ENCODE peak calls at places on chromosomes 5 and 9, in four cellular contexts. One of them, this sample, is unnamed.

GRCh38 chr5:62143268-62144229 is 162.5 kb upstream of the KIF2A start:
- DNase-seq in transverse colon: no peak
- DNase-seq in uterus: no peak
- DNase-seq in gastrocnemius medialis: no peak
- DNase-seq in this sample: peak

GRCh38 chr9:133031496-133031911 is 707 bp downstream of the GTF3C5 start:
- DNase-seq in gastrocnemius medialis: no peak
- DNase-seq in uterus: no peak
- DNase-seq in transverse colon: no peak
- DNase-seq in this sample: no peak

GRCh38 chr5:62460578-62460983 is 48.0 kb downstream of the IPO11 start:
- DNase-seq in transverse colon: no peak
- DNase-seq in gastrocnemius medialis: no peak
- DNase-seq in uterus: no peak
- DNase-seq in this sample: no peak

GRCh38 chr5:17990168-17990567 is 355.9 kb downstream of the TAF11L14 start:
- DNase-seq in gastrocnemius medialis: no peak
- DNase-seq in transverse colon: no peak
- DNase-seq in uterus: no peak
- DNase-seq in this sample: no peak

GRCh38 chr5:179882338-179882737 is 23.7 kb upstream of the MRNIP start:
- DNase-seq in gastrocnemius medialis: no peak
- DNase-seq in uterus: no peak
- DNase-seq in transverse colon: no peak
- DNase-seq in this sample: no peak

GRCh38 chr5:93154551-93154950 is 426.5 kb downstream of the NR2F1-AS1 start:
- DNase-seq in gastrocnemius medialis: no peak
- DNase-seq in uterus: no peak
- DNase-seq in transverse colon: no peak
- DNase-seq in this sample: no peak

GRCh38 chr5:891837-892389 is 688 bp downstream of the BRD9 start:
- DNase-seq in gastrocnemius medialis: no peak
- DNase-seq in transverse colon: peak
- DNase-seq in uterus: no peak
- DNase-seq in this sample: peak

GRCh38 chr5:170077526-170077925 is 28.2 kb upstream of the FOXI1 start:
- DNase-seq in uterus: no peak
- DNase-seq in transverse colon: no peak
- DNase-seq in gastrocnemius medialis: no peak
- DNase-seq in this sample: no peak

GRCh38 chr5:117539692-117540091 is 965.1 kb upstream of the SEMA6A start:
- DNase-seq in gastrocnemius medialis: no peak
- DNase-seq in transverse colon: no peak
- DNase-seq in uterus: no peak
- DNase-seq in this sample: no peak

GRCh38 chr9:81492710-81493447 is 196.5 kb downstream of the TLE1 start:
- DNase-seq in gastrocnemius medialis: no peak
- DNase-seq in uterus: no peak
- DNase-seq in transverse colon: no peak
- DNase-seq in this sample: peak

GRCh38 chr9:93226819-93227218 is 42.9 kb downstream of the WNK2 start:
- DNase-seq in gastrocnemius medialis: no peak
- DNase-seq in transverse colon: peak
- DNase-seq in uterus: no peak
- DNase-seq in this sample: no peak

GRCh38 chr5:16666861-16667481 is 50.2 kb upstream of the RETREG1 start:
- DNase-seq in uterus: no peak
- DNase-seq in gastrocnemius medialis: peak
- DNase-seq in transverse colon: peak
- DNase-seq in this sample: no peak

GRCh38 chr5:120388016-120388781 is 75.9 kb upstream of the PRR16 start:
- DNase-seq in transverse colon: no peak
- DNase-seq in uterus: no peak
- DNase-seq in gastrocnemius medialis: no peak
- DNase-seq in this sample: no peak

GRCh38 chr5:172004824-172005237 is 1.6 kb downstream of the FBXW11 start:
- DNase-seq in uterus: no peak
- DNase-seq in transverse colon: no peak
- DNase-seq in gastrocnemius medialis: no peak
- DNase-seq in this sample: no peak

GRCh38 chr9:96100385-96100978 is 201.5 kb downstream of the HSD17B3 start:
- DNase-seq in transverse colon: no peak
- DNase-seq in gastrocnemius medialis: no peak
- DNase-seq in uterus: no peak
- DNase-seq in this sample: no peak

GRCh38 chr5:9716838-9717281 is 86.7 kb upstream of the TAS2R1 start:
- DNase-seq in gastrocnemius medialis: no peak
- DNase-seq in transverse colon: no peak
- DNase-seq in uterus: no peak
- DNase-seq in this sample: no peak

GRCh38 chr5:143582176-143582575 is 178.7 kb upstream of the NR3C1 start:
- DNase-seq in gastrocnemius medialis: no peak
- DNase-seq in uterus: no peak
- DNase-seq in transverse colon: no peak
- DNase-seq in this sample: no peak

GRCh38 chr5:42583322-42583721 is 160.1 kb downstream of the GHR start:
- DNase-seq in gastrocnemius medialis: peak
- DNase-seq in uterus: peak
- DNase-seq in transverse colon: peak
- DNase-seq in this sample: peak

GRCh38 chr9:133125706-133126696 is 5.0 kb upstream of the RALGDS start:
- DNase-seq in transverse colon: peak
- DNase-seq in gastrocnemius medialis: peak
- DNase-seq in uterus: peak
- DNase-seq in this sample: no peak

GRCh38 chr5:8686707-8687106 is 817.8 kb downstream of the MTRR start:
- DNase-seq in uterus: no peak
- DNase-seq in gastrocnemius medialis: no peak
- DNase-seq in transverse colon: no peak
- DNase-seq in this sample: no peak

GRCh38 chr5:157359350-157359910 is 93.5 kb downstream of the CYFIP2 start:
- DNase-seq in transverse colon: no peak
- DNase-seq in gastrocnemius medialis: no peak
- DNase-seq in uterus: no peak
- DNase-seq in this sample: no peak

GRCh38 chr5:85533324-85533723 is 1084.4 kb upstream of the COX7C start:
- DNase-seq in uterus: no peak
- DNase-seq in gastrocnemius medialis: no peak
- DNase-seq in transverse colon: no peak
- DNase-seq in this sample: no peak

GRCh38 chr9:36319806-36320205 is 61.6 kb upstream of the GNE start:
- DNase-seq in uterus: no peak
- DNase-seq in gastrocnemius medialis: no peak
- DNase-seq in transverse colon: peak
- DNase-seq in this sample: peak

GRCh38 chr5:159174511-159175168 is 34.7 kb downstream of the RNF145 start:
- DNase-seq in gastrocnemius medialis: no peak
- DNase-seq in uterus: no peak
- DNase-seq in transverse colon: no peak
- DNase-seq in this sample: no peak

GRCh38 chr9:35096035-35096849 is at the start of gene PIGO:
- DNase-seq in transverse colon: peak
- DNase-seq in uterus: peak
- DNase-seq in gastrocnemius medialis: peak
- DNase-seq in this sample: peak

GRCh38 chr9:121261107-121261460 is 6.9 kb upstream of the GSN start:
- DNase-seq in transverse colon: no peak
- DNase-seq in uterus: no peak
- DNase-seq in gastrocnemius medialis: no peak
- DNase-seq in this sample: no peak

GRCh38 chr9:31604516-31604915 is 779.9 kb upstream of the ACO1 start:
- DNase-seq in gastrocnemius medialis: no peak
- DNase-seq in transverse colon: no peak
- DNase-seq in uterus: no peak
- DNase-seq in this sample: no peak

GRCh38 chr5:75335952-75336624 is 932 bp upstream of the HMGCR start:
- DNase-seq in gastrocnemius medialis: peak
- DNase-seq in uterus: peak
- DNase-seq in transverse colon: peak
- DNase-seq in this sample: peak

GRCh38 chr5:75335486-75335885 is 1.5 kb upstream of the HMGCR start:
- DNase-seq in transverse colon: no peak
- DNase-seq in gastrocnemius medialis: no peak
- DNase-seq in uterus: no peak
- DNase-seq in this sample: no peak

GRCh38 chr5:75336625-75337336 is at the start of gene HMGCR:
- DNase-seq in uterus: peak
- DNase-seq in gastrocnemius medialis: peak
- DNase-seq in transverse colon: peak
- DNase-seq in this sample: peak

GRCh38 chr5:75330404-75330803 is 6.6 kb upstream of the HMGCR start:
- DNase-seq in uterus: no peak
- DNase-seq in gastrocnemius medialis: no peak
- DNase-seq in transverse colon: no peak
- DNase-seq in this sample: no peak

DNA sequence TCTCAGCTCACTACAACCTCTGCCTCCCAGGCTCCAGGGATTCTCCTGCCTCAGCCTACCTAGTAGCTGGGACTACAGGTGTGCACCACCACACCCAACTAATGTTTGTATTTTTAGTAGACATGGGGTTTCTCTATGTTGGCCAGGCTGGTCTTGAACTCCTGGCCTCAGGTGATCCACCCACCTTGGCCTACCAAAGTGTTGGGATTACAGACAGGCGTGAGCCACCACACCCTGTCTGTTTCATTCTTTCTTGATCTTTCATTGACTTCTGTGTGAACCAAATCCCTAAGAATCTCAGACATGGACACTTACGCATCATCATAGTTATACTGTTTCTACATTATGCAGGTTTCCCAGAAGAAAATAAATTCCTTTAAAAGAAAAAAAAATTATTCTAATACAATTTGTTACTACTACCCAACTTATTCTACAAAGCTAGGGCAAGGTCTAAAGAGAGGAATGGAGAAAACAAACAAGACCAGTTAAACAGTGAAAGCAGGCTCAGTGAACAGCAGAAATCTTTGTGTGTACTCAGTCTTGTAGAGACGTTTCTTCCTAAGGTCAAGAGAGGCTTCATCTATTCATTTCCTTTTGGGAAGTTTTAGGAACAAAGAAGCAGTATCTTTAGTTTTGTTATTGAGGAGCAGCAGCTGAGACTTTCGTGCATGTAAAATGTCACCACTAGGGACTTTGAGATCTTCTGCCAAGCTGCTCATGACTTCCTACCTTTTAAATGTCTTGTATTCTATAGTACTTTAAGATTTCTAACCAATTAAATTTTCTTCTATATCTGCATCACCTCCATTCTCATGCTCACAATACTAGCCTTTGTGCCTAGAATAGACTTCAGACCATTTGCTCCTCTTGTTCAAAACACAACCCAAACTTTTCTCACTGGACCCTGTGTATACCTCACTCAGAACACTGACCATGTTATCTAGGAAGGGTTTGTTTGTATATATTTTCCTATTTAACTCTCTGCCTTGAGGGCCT is 5.6 kb upstream of the HMGCR start:
- DNase-seq in transverse colon: no peak
- DNase-seq in uterus: no peak
- DNase-seq in gastrocnemius medialis: no peak
- DNase-seq in this sample: no peak
- TF ChIP-seq CTCF in transverse colon: no peak
- TF ChIP-seq CTCF in uterus: no peak
- TF ChIP-seq CTCF in gastrocnemius medialis: no peak
- TF ChIP-seq CTCF in this sample: no peak

GRCh38 chr5:133750356-133750755 is 138.0 kb upstream of the FSTL4 start:
- DNase-seq in transverse colon: no peak
- DNase-seq in gastrocnemius medialis: no peak
- DNase-seq in uterus: no peak
- DNase-seq in this sample: no peak

GRCh38 chr5:133744030-133744645 is 131.8 kb upstream of the FSTL4 start:
- DNase-seq in transverse colon: no peak
- DNase-seq in uterus: no peak
- DNase-seq in gastrocnemius medialis: no peak
- DNase-seq in this sample: no peak

GRCh38 chr5:133749331-133749985 is 137.1 kb upstream of the FSTL4 start:
- DNase-seq in transverse colon: no peak
- DNase-seq in uterus: no peak
- DNase-seq in gastrocnemius medialis: no peak
- DNase-seq in this sample: no peak

GRCh38 chr5:133744909-133745308 is 132.6 kb upstream of the FSTL4 start:
- DNase-seq in gastrocnemius medialis: no peak
- DNase-seq in uterus: no peak
- DNase-seq in transverse colon: no peak
- DNase-seq in this sample: no peak

GRCh38 chr5:133746834-133747233 is 134.5 kb upstream of the FSTL4 start:
- DNase-seq in transverse colon: no peak
- DNase-seq in uterus: no peak
- DNase-seq in gastrocnemius medialis: no peak
- DNase-seq in this sample: peak
- TF ChIP-seq CTCF in transverse colon: no peak
- TF ChIP-seq CTCF in uterus: no peak
- TF ChIP-seq CTCF in gastrocnemius medialis: no peak
- TF ChIP-seq CTCF in this sample: no peak

DNA sequence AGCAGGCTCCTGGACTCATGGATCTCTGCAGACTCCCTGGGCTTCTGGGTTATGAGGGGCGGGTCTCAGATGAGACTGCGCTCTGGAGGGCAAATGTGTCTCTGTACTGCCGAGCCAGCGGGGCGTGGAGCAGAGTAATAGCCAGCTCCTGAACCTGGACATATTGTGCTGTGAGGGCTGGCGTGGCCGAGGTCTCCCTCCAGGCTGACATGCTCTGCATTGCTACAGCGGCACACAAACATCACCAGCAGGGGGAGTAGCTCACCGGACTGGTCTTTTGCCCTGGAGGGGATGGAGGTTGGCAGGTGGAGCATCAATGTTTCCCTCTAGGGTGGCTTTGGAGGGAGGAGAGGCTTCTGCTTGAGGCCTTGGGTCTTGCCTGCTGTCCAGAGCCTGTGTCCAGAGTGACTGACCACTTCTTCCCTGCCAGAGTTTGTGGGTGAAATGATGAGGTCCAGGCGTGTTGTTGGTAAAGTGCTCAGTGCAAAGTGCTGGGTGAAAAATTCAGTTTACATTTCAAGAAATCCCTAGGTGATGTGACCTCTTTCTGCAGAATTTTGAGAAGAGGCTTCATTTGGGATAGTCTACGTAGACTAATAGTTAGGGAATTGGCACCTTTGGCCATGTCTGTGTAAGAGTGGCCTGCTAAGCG is 10.9 kb upstream of the GADD45G start:
- DNase-seq in transverse colon: peak
- DNase-seq in uterus: no peak
- DNase-seq in gastrocnemius medialis: no peak
- DNase-seq in this sample: peak
- TF ChIP-seq CTCF in transverse colon: peak
- TF ChIP-seq CTCF in uterus: no peak
- TF ChIP-seq CTCF in gastrocnemius medialis: peak
- TF ChIP-seq CTCF in this sample: peak

GRCh38 chr5:56471707-56472106 is 238.6 kb upstream of the ANKRD55 start:
- DNase-seq in uterus: no peak
- DNase-seq in gastrocnemius medialis: no peak
- DNase-seq in transverse colon: no peak
- DNase-seq in this sample: no peak
- TF ChIP-seq CTCF in uterus: no peak
- TF ChIP-seq CTCF in gastrocnemius medialis: no peak
- TF ChIP-seq CTCF in transverse colon: no peak
- TF ChIP-seq CTCF in this sample: no peak

This sample was measured in Calu3.